ENCODE peak calls at places on chromosomes 3 and 15, in four cellular contexts. One of them, this sample, is unnamed. For H4K20me1, the result is how much of the 10 kb centered on the place peaks cover.

GRCh38 chr3:30751610-30752299 is 142.7 kb downstream of the GADL1 start:
- DNase-seq in fibroblast of lung: peak
- DNase-seq in PC-9: no peak
- DNase-seq in IMR-90: peak
- DNase-seq in this sample: peak

GRCh38 chr3:108590443-108590842 is 921 bp downstream of the DZIP3 start:
- DNase-seq in fibroblast of lung: no peak
- DNase-seq in PC-9: no peak
- DNase-seq in IMR-90: no peak
- DNase-seq in this sample: peak

GRCh38 chr3:52317601-52318000 is 1.5 kb downstream of the DNAH1 start:
- DNase-seq in PC-9: no peak
- DNase-seq in fibroblast of lung: peak
- DNase-seq in IMR-90: peak
- DNase-seq in this sample: no peak

GRCh38 chr3:192825657-192826200 is 91.9 kb downstream of the MB21D2 start:
- DNase-seq in PC-9: peak
- DNase-seq in fibroblast of lung: peak
- DNase-seq in IMR-90: peak
- DNase-seq in this sample: no peak

GRCh38 chr3:198081421-198081844 is 121.4 kb downstream of the LMLN start:
- DNase-seq in PC-9: no peak
- DNase-seq in IMR-90: no peak
- DNase-seq in fibroblast of lung: no peak
- DNase-seq in this sample: no peak

GRCh38 chr3:150146891-150147761 is 176.4 kb upstream of the PFN2 start:
- DNase-seq in IMR-90: peak
- DNase-seq in fibroblast of lung: peak
- DNase-seq in PC-9: no peak
- DNase-seq in this sample: no peak

GRCh38 chr3:182115328-182116045 is 403.8 kb downstream of the SOX2 start:
- DNase-seq in IMR-90: no peak
- DNase-seq in fibroblast of lung: no peak
- DNase-seq in PC-9: no peak
- DNase-seq in this sample: no peak

GRCh38 chr15:85457392-85457968 is 77.1 kb downstream of the AKAP13 start:
- DNase-seq in PC-9: peak
- DNase-seq in IMR-90: no peak
- DNase-seq in fibroblast of lung: no peak
- DNase-seq in this sample: no peak

GRCh38 chr15:90871716-90872480 is 3.5 kb downstream of the FURIN start:
- DNase-seq in PC-9: no peak
- DNase-seq in fibroblast of lung: no peak
- DNase-seq in IMR-90: no peak
- DNase-seq in this sample: no peak

GRCh38 chr3:168885028-168885427 is 778.5 kb downstream of the MECOM start:
- DNase-seq in fibroblast of lung: peak
- DNase-seq in IMR-90: peak
- DNase-seq in PC-9: no peak
- DNase-seq in this sample: no peak

GRCh38 chr3:176574736-176575135 is 622.5 kb downstream of the TBL1XR1 start:
- DNase-seq in IMR-90: no peak
- DNase-seq in fibroblast of lung: no peak
- DNase-seq in PC-9: no peak
- DNase-seq in this sample: no peak

GRCh38 chr3:112686360-112686759 is 45.4 kb upstream of the CCDC80 start:
- DNase-seq in PC-9: no peak
- DNase-seq in fibroblast of lung: no peak
- DNase-seq in IMR-90: no peak
- DNase-seq in this sample: no peak

GRCh38 chr15:64010719-64011118 is 35.6 kb downstream of the DAPK2 start:
- DNase-seq in fibroblast of lung: peak
- DNase-seq in PC-9: peak
- DNase-seq in IMR-90: peak
- DNase-seq in this sample: peak

DNA sequence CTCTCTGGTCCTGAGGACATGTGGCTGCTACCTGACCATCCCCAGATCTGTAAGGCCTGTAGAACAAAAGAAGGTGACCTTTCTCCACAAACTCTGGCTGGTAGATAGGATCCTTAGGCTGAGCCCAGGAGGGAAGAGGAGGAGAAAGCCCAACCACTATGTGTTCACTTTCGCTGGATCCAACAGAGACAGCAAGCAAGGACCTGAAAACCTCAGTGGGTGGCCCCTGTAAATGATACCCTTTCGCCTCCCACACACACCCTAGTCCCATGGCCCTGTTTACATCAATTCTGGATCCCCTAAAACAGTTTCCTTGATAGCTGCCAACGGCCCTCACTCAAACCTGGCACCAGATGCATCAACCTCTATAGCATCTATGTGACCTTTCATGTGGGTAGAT is 22.4 kb downstream of the CCDC12 start:
- DNase-seq in fibroblast of lung: no peak
- DNase-seq in IMR-90: no peak
- DNase-seq in PC-9: no peak
- DNase-seq in this sample: peak
- H4K20me1 ChIP-seq in fibroblast of lung: under half
- H4K20me1 ChIP-seq in IMR-90: half or more
- H4K20me1 ChIP-seq in PC-9: half or more
- H4K20me1 ChIP-seq in this sample: half or more

GRCh38 chr3:172094621-172095557 is 55.5 kb downstream of the FNDC3B start:
- DNase-seq in IMR-90: peak
- DNase-seq in fibroblast of lung: peak
- DNase-seq in PC-9: no peak
- DNase-seq in this sample: no peak
- H4K20me1 ChIP-seq in IMR-90: half or more
- H4K20me1 ChIP-seq in fibroblast of lung: under half
- H4K20me1 ChIP-seq in PC-9: half or more
- H4K20me1 ChIP-seq in this sample: under half

DNA sequence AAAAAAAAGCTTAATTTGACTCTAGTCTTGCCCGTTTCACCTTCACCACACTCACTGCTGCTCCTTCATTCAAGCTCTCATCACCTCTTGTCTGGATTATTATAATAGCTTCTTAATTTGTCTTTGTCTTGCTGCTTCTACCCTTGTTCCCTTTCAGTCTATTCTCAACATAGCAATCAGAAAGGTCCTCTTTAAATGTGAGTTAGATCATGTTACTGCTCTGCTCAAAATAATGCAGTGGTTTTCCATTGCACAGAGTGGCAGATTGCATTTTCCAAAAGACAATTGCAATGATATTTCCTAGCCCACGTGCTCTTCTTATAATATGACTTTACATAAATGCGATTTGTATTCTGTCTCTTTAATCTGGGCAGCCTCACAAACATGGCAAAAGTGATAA is 174.6 kb downstream of the ALDH1A2 start:
- DNase-seq in fibroblast of lung: no peak
- DNase-seq in IMR-90: no peak
- DNase-seq in PC-9: no peak
- DNase-seq in this sample: no peak
- H4K20me1 ChIP-seq in fibroblast of lung: under half
- H4K20me1 ChIP-seq in IMR-90: under half
- H4K20me1 ChIP-seq in PC-9: under half
- H4K20me1 ChIP-seq in this sample: under half

DNA sequence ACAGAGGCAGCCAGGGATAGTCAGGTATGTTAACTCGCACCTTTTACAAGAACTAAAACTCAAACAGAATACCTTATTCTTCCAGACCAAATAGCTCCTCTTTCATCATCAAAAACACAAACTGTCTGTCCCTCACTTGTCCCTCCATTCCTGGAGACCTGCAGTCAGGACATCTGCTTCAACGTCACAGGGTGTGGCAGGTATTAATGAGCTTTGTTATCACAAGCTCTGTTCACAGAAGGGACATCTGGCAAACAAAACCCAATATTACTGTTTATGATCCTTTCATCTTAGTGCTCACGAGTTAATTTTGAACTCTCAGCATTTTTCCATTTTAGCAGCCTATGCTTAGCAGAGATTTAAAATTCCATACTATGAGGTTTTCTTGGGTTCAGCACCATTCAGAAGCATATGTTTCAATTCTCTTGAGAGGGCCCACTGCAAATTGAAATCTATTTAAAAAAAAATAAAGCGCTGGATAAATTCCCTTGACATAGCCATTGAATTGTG is 32.9 kb downstream of the AP3S2 start:
- DNase-seq in IMR-90: no peak
- DNase-seq in PC-9: no peak
- DNase-seq in fibroblast of lung: no peak
- DNase-seq in this sample: no peak
- H4K20me1 ChIP-seq in IMR-90: under half
- H4K20me1 ChIP-seq in PC-9: under half
- H4K20me1 ChIP-seq in fibroblast of lung: under half
- H4K20me1 ChIP-seq in this sample: under half

This sample was measured in DND-41.